ENCODE peak calls at places on chromosome 6, in seven cellular contexts. L is left ventricle myocardium inferior; I is left ventricle myocardium superior; K is small intestine; G is activated CD8-positive, alpha-beta memory T cell treated with anti-CD3 and anti-CD28 coated beads for 1 hour; J is endothelial cell; W is stimulated activated CD8-positive, alpha-beta memory T cell treated with anti-CD3 and anti-CD28 coated beads, Interleukin-7, amount 100 ng/mL, for 48 hours. B is an unnamed sample.

GRCh38 chr6:136989591-136990578 is 54.9 kb downstream of the IL20RA start:
- DNase-seq in L (peak; percentile 48), I (peak; percentile 65), K (peak; percentile 5), G (no peak), J (peak; percentile 24), W (no peak), B (no peak)

GRCh38 chr6:106390088-106390487 is 29.6 kb downstream of the CRYBG1 start:
- DNase-seq in L (no peak), I (no peak), K (no peak), G (no peak), J (no peak), W (no peak), B (no peak)

GRCh38 chr6:40387871-40388264 is 199.3 kb downstream of the LRFN2 start:
- DNase-seq in L (no peak), I (no peak), K (no peak), G (no peak), J (no peak), W (no peak), B (no peak)

GRCh38 chr6:148249160-148249559 is 93.5 kb upstream of the SASH1 start:
- DNase-seq in L (no peak), I (no peak), K (no peak), G (no peak), J (no peak), W (no peak), B (no peak)

GRCh38 chr6:143253630-143254029 is 192.9 kb downstream of the AIG1 start:
- DNase-seq in L (no peak), I (no peak), K (no peak), G (no peak), J (no peak), W (no peak), B (no peak)

GRCh38 chr6:19380287-19380686 is 456.9 kb upstream of the ID4 start:
- DNase-seq in L (no peak), I (no peak), K (no peak), G (no peak), J (no peak), W (no peak), B (no peak)

GRCh38 chr6:167861424-167861823 is 34.7 kb downstream of the AFDN start:
- DNase-seq in L (no peak), I (no peak), K (no peak), G (no peak), J (no peak), W (no peak), B (no peak)

GRCh38 chr6:41739041-41739440 is 3.6 kb upstream of the TFEB start:
- DNase-seq in L (no peak), I (peak; percentile 9), K (no peak), G (no peak), J (no peak), W (no peak), B (no peak)

GRCh38 chr6:27865952-27866369 is 46.2 kb downstream of the OR2B2 start:
- DNase-seq in L (no peak), I (peak; percentile 36), K (no peak), G (no peak), J (peak; percentile 16), W (no peak), B (no peak)

GRCh38 chr6:143708889-143709288 is 31.1 kb downstream of the PHACTR2 start:
- DNase-seq in L (no peak), I (no peak), K (no peak), G (no peak), J (no peak), W (no peak), B (no peak)

GRCh38 chr6:34340906-34341480 is 51.5 kb downstream of the NUDT3 start:
- DNase-seq in L (no peak), I (no peak), K (no peak), G (no peak), J (no peak), W (no peak), B (no peak)

GRCh38 chr6:56381852-56382251 is 134.5 kb upstream of the COL21A1 start:
- DNase-seq in L (no peak), I (no peak), K (peak; percentile 29), G (no peak), J (no peak), W (no peak), B (peak; percentile 41)

GRCh38 chr6:81380718-81381338 is 371.7 kb downstream of the TENT5A start:
- DNase-seq in L (no peak), I (no peak), K (no peak), G (no peak), J (no peak), W (no peak), B (no peak)

GRCh38 chr6:152184573-152185157 is 377.2 kb downstream of the ESR1 start:
- DNase-seq in L (no peak), I (no peak), K (peak; percentile 24), G (no peak), J (no peak), W (no peak), B (peak; percentile 10)

GRCh38 chr6:139429559-139430150 is 55.2 kb upstream of the CITED2 start:
- DNase-seq in L (no peak), I (no peak), K (no peak), G (no peak), J (no peak), W (no peak), B (no peak)

GRCh38 chr6:138222901-138223546 is 4.7 kb upstream of the PBOV1 start:
- DNase-seq in L (no peak), I (no peak), K (no peak), G (no peak), J (no peak), W (no peak), B (peak; percentile 46)

GRCh38 chr6:135535989-135536414 is 38.5 kb upstream of the AHI1 start:
- DNase-seq in L (no peak), I (no peak), K (peak; percentile 50), G (no peak), J (peak; percentile 15), W (no peak), B (peak; percentile 93)

GRCh38 chr6:33978593-33979150 is 167.2 kb downstream of the GRM4 start:
- DNase-seq in L (no peak), I (no peak), K (no peak), G (no peak), J (no peak), W (no peak), B (no peak)

GRCh38 chr6:100463685-100464161 is 998 bp downstream of the SIM1 start:
- DNase-seq in L (no peak), I (no peak), K (no peak), G (no peak), J (no peak), W (no peak), B (peak; percentile 38)

GRCh38 chr6:71579902-71580301 is 291.3 kb downstream of the OGFRL1 start:
- DNase-seq in L (no peak), I (no peak), K (no peak), G (no peak), J (no peak), W (no peak), B (no peak)